ENCODE peak calls at places on chromosomes 12 and 14, in five cellular contexts. T, M, Z, J and G are unnamed samples. For H3K4me1 and H3K9me3, the result is how much of the 10 kb centered on the place peaks cover.

GRCh38 chr12:110741371-110741770 is 1.3 kb downstream of the PPP1CC start:
- DNase-seq in T (no peak), M (no peak), Z (no peak), J (no peak), G (no peak)

GRCh38 chr12:79400481-79400880 is 290.3 kb downstream of the PAWR start:
- DNase-seq in T (no peak), M (no peak), Z (no peak), J (no peak), G (no peak)

GRCh38 chr14:101445278-101445677 is 116.0 kb upstream of the DIO3 start:
- DNase-seq in T (no peak), M (no peak), Z (no peak), J (no peak), G (no peak)

GRCh38 chr14:78921856-78922255 is 751.7 kb downstream of the NRXN3 start:
- DNase-seq in T (no peak), M (no peak), Z (peak), J (no peak), G (no peak)

GRCh38 chr14:104075530-104076151 is 9.9 kb upstream of the ASPG start:
- DNase-seq in T (no peak), M (no peak), Z (no peak), J (no peak), G (no peak)

GRCh38 chr14:32259368-32260013 is 56.4 kb upstream of the RNU6-8 start:
- DNase-seq in T (no peak), M (no peak), Z (peak), J (no peak), G (peak)

GRCh38 chr14:36319899-36320209 is 583 bp downstream of the MBIP start:
- DNase-seq in T (no peak), M (no peak), Z (no peak), J (no peak), G (no peak)

GRCh38 chr12:31726575-31726974 is 2.2 kb downstream of the AMN1 start:
- DNase-seq in T (no peak), M (no peak), Z (no peak), J (no peak), G (no peak)

GRCh38 chr14:51365241-51365940 is 125.3 kb downstream of the TMX1 start:
- DNase-seq in T (no peak), M (no peak), Z (no peak), J (no peak), G (no peak)

GRCh38 chr14:61042220-61042619 is 61.2 kb downstream of the SLC38A6 start:
- DNase-seq in T (no peak), M (no peak), Z (no peak), J (no peak), G (no peak)

DNA sequence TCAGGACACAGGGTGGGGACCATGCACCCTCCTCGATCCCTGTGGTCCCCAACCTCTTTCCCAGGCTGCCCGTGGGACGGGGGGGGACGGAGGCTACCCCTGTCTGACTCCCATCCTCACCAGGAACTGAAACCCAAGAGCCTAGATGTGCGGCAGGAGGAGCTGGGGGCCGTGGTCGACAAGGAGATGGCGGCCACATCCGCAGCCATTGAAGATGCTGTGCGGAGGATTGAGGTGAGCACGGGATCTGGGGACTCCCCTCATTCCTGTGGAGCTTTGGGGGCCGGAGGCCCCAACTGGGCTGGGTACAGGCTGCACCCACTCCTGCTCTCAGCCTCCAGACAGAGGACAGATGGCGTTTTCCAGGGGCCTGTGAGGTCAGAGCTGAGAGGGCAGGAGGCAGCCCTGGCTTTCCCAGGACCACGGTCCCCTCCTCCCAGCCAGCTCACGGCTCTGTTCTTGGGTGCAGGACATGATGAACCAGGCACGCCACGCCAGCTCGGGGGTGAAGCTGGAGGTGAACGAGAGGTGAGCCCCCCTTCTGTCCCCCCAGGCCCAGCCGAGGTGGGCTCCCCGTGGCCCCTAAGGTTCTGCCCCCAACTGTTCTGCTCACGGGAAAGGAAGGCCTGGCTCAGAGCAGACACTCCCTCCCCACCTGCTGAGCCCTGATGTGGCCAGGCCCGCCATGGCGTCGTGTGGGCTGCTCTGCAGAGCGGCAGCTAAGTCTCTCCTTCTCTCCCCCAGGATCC is 24.2 kb downstream of the HIP1R start:
- DNase-seq in T (peak), M (no peak), Z (no peak), J (peak), G (no peak)
- H3K4me1 ChIP-seq in T (under half), M (under half), Z (under half), J (under half), G (under half)

GRCh38 chr12:133026996-133027395 is 10.3 kb upstream of the ZNF84 start:
- DNase-seq in T (no peak), M (no peak), Z (no peak), J (no peak), G (no peak)

GRCh38 chr12:133023566-133023965 is 13.7 kb upstream of the ZNF84 start:
- DNase-seq in T (no peak), M (no peak), Z (no peak), J (no peak), G (no peak)
- H3K9me3 ChIP-seq in T (under half), M (under half), Z (half or more), J (half or more), G (under half)

GRCh38 chr12:92136883-92137582 is 8.6 kb downstream of the BTG1 start:
- DNase-seq in T (no peak), M (no peak), Z (peak), J (no peak), G (no peak)
- H3K4me1 ChIP-seq in T (under half), M (under half), Z (half or more), J (half or more), G (under half)

DNA sequence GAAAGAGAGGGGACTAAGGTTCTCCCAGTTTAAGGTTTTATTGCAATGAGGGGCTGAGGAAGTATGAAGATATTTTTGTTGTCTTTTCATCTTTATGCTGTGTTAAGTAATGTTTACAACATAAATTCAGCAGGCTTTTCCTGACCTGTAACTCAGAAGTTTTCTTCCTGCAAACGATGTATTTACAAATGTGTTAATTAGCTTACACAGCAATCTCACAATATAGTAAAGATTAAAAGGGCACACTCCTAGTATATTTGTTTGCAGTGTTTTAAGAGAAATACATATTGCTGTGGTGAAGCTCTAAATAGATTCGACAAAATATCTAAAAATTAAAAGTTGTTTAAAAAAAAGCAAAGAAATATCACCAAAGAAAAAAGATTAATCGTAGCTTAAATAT is 55.7 kb downstream of the OR11H12 start:
- DNase-seq in T (no peak), M (no peak), Z (no peak), J (no peak), G (no peak)
- H3K9me3 ChIP-seq in T (under half), M (under half), Z (under half), J (under half), G (under half)

DNA sequence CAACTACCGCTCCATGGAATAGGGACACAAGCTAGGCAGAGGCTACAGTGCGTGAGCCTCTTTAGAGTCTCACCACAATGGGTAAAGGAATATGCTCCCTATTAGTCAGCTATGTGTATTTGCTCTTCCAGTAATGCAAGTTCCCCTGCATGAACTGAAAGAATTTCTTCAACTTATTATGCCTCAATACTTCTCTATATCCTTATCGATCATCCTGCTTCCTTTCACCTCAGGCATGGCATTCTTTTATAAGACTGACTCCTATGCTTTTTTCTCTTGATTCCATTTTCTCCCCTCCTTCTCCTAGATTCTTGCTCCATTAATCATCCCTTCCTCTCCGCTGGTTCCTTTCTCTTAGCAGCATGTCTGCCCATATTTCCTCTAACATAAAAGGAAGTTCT is 94.4 kb upstream of the CPM start:
- DNase-seq in T (no peak), M (no peak), Z (no peak), J (no peak), G (no peak)
- H3K4me1 ChIP-seq in T (under half), M (under half), Z (under half), J (under half), G (under half)

DNA sequence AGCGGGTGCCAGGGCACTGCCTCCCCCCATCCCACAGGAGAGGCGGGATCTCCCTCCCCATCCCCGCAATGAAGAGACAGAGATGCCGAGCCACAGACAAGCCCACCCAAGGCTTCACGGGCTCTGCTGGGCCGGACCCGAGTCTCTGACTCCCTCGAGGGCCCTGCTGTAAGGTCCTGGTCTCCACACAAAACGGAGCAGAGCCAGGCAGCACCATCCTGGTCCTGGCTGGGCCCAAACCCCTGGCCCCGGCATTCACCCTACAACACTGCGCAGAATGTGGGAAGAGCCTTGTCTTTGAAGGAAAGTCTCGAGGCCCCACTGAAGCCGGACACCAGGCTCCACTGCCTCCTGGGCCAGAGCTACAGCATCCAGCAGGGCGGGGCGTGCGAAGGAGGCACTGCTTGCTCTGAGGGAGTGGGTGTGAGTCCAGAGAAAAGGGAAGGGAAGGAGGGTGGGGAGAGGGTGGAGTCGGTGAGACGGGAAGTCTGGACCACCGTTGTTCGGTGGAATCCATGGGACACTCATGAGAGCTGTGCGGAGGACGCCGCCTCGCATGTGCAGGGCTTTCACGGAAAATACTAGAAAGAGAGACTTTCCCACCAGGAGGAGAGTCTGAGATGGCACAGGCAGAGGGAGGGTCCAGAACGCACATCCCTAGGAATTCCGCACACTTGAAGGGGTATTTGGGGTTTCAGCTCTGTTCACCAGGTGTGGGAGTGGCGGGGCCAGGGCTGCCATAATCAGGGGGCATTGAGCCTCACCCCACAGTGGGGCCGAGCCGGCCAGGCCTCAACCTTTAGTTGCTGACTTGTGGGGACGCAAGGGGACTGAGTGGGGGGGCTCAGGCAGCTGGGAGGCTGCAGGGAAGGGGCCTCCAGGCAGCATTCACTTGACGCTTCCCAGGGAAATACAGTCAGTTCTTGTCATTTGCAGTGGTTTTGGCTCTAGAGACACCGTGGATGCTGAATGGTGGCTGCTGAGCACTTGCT is 36.8 kb downstream of the GALNT9 start:
- DNase-seq in T (no peak), M (no peak), Z (no peak), J (no peak), G (no peak)
- H3K9me3 ChIP-seq in T (under half), M (under half), Z (under half), J (under half), G (under half)

GRCh38 chr14:93958567-93959238 is 17.7 kb downstream of the ASB2 start:
- DNase-seq in T (no peak), M (no peak), Z (no peak), J (no peak), G (no peak)
- H3K4me1 ChIP-seq in T (half or more), M (under half), Z (under half), J (under half), G (under half)

DNA sequence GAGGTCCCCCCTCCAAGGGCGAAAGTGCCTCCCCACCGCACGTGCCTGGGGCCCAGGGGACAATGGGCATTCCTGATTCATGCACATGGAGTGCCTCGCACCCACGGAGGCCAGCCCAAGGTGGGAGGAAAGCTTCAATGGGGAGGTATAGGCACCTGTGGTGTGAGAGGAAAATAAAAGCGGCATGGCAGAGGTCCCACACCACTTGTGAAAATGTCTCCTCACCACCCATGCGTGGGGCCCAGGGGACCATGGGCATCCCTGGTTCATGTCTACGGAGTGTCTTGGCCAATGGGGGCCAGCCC is 384.7 kb downstream of the ALG10 start:
- DNase-seq in T (no peak), M (no peak), Z (no peak), J (no peak), G (peak)
- H3K9me3 ChIP-seq in T (under half), M (half or more), Z (under half), J (under half), G (half or more)

DNA sequence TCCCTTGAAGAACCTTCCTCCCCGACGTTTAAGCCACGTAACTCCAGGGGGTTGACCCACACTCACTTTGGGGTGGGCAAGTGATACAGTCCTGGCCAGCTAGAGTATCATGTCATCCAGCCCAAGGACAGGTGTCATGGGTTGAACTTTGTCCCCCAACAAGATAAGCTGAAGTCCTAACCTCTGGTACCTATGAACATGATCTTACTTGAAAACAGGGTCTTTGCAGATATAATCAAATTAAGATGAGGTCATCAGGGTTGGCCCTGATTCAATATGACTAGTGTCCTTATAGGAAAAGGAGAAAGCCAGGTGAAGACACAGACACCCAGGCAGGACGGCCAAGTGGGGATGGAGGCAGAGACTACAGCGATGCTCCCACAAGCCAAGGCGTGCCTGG is 68.5 kb downstream of the ITPK1 start:
- DNase-seq in T (no peak), M (no peak), Z (no peak), J (no peak), G (no peak)
- H3K4me1 ChIP-seq in T (under half), M (under half), Z (half or more), J (half or more), G (half or more)